ENCODE peak calls at places on chromosomes 4 and X, in ten cellular contexts. One of them, this sample, is unnamed.

GRCh38 chrX:39985116-39985515 is 112.6 kb downstream of the BCOR start:
- DNase-seq in D721Med: no peak
- DNase-seq in lower lobe of right lung: no peak
- DNase-seq in mucosa of descending colon: no peak
- DNase-seq in coronary artery: no peak
- DNase-seq in colonic mucosa: no peak
- DNase-seq in left lung: no peak
- DNase-seq in mesothelial cell of epicardium: no peak
- DNase-seq in pancreas: no peak
- DNase-seq in WTC11: no peak
- DNase-seq in this sample: no peak

GRCh38 chr4:101074326-101074725 is 273.0 kb downstream of the PPP3CA start:
- DNase-seq in mesothelial cell of epicardium: no peak
- DNase-seq in coronary artery: no peak
- DNase-seq in colonic mucosa: no peak
- DNase-seq in D721Med: no peak
- DNase-seq in mucosa of descending colon: no peak
- DNase-seq in pancreas: no peak
- DNase-seq in left lung: no peak
- DNase-seq in lower lobe of right lung: no peak
- DNase-seq in WTC11: no peak
- DNase-seq in this sample: no peak

GRCh38 chrX:138711399-138712347 is at the start of gene FGF13:
- DNase-seq in coronary artery: peak
- DNase-seq in mesothelial cell of epicardium: peak
- DNase-seq in colonic mucosa: no peak
- DNase-seq in lower lobe of right lung: peak
- DNase-seq in WTC11: peak
- DNase-seq in D721Med: no peak
- DNase-seq in left lung: peak
- DNase-seq in pancreas: peak
- DNase-seq in mucosa of descending colon: peak
- DNase-seq in this sample: peak

GRCh38 chrX:102546818-102547493 is 30.4 kb upstream of the TMSB15A start:
- DNase-seq in mucosa of descending colon: no peak
- DNase-seq in lower lobe of right lung: no peak
- DNase-seq in WTC11: no peak
- DNase-seq in coronary artery: no peak
- DNase-seq in colonic mucosa: no peak
- DNase-seq in pancreas: no peak
- DNase-seq in left lung: no peak
- DNase-seq in D721Med: no peak
- DNase-seq in mesothelial cell of epicardium: no peak
- DNase-seq in this sample: no peak

GRCh38 chr4:127124919-127125318 is 507.8 kb upstream of the INTU start:
- DNase-seq in coronary artery: no peak
- DNase-seq in pancreas: no peak
- DNase-seq in D721Med: no peak
- DNase-seq in mucosa of descending colon: no peak
- DNase-seq in colonic mucosa: no peak
- DNase-seq in lower lobe of right lung: no peak
- DNase-seq in left lung: no peak
- DNase-seq in mesothelial cell of epicardium: no peak
- DNase-seq in WTC11: no peak
- DNase-seq in this sample: no peak

GRCh38 chrX:15744181-15744867 is 6.3 kb downstream of the CA5B start:
- DNase-seq in left lung: no peak
- DNase-seq in D721Med: no peak
- DNase-seq in coronary artery: no peak
- DNase-seq in colonic mucosa: no peak
- DNase-seq in lower lobe of right lung: no peak
- DNase-seq in mucosa of descending colon: no peak
- DNase-seq in pancreas: peak
- DNase-seq in mesothelial cell of epicardium: no peak
- DNase-seq in WTC11: no peak
- DNase-seq in this sample: no peak

GRCh38 chr4:8564595-8564994 is 15.6 kb upstream of the GPR78 start:
- DNase-seq in D721Med: no peak
- DNase-seq in mucosa of descending colon: no peak
- DNase-seq in left lung: no peak
- DNase-seq in coronary artery: no peak
- DNase-seq in pancreas: no peak
- DNase-seq in mesothelial cell of epicardium: no peak
- DNase-seq in WTC11: no peak
- DNase-seq in colonic mucosa: no peak
- DNase-seq in lower lobe of right lung: no peak
- DNase-seq in this sample: no peak

GRCh38 chr4:86357608-86358007 is 2.2 kb downstream of the MAPK10 start:
- DNase-seq in mesothelial cell of epicardium: no peak
- DNase-seq in WTC11: no peak
- DNase-seq in pancreas: no peak
- DNase-seq in left lung: no peak
- DNase-seq in mucosa of descending colon: no peak
- DNase-seq in coronary artery: no peak
- DNase-seq in colonic mucosa: no peak
- DNase-seq in D721Med: no peak
- DNase-seq in lower lobe of right lung: no peak
- DNase-seq in this sample: no peak

GRCh38 chrX:112587194-112587593 is 92.5 kb downstream of the LHFPL1 start:
- DNase-seq in mesothelial cell of epicardium: no peak
- DNase-seq in left lung: no peak
- DNase-seq in pancreas: no peak
- DNase-seq in colonic mucosa: no peak
- DNase-seq in WTC11: no peak
- DNase-seq in coronary artery: no peak
- DNase-seq in lower lobe of right lung: no peak
- DNase-seq in D721Med: no peak
- DNase-seq in mucosa of descending colon: no peak
- DNase-seq in this sample: no peak

GRCh38 chrX:128517691-128518090 is 465.5 kb upstream of the ACTRT1 start:
- DNase-seq in colonic mucosa: no peak
- DNase-seq in lower lobe of right lung: no peak
- DNase-seq in left lung: no peak
- DNase-seq in mesothelial cell of epicardium: no peak
- DNase-seq in mucosa of descending colon: no peak
- DNase-seq in coronary artery: no peak
- DNase-seq in D721Med: no peak
- DNase-seq in pancreas: no peak
- DNase-seq in WTC11: no peak
- DNase-seq in this sample: no peak

DNA sequence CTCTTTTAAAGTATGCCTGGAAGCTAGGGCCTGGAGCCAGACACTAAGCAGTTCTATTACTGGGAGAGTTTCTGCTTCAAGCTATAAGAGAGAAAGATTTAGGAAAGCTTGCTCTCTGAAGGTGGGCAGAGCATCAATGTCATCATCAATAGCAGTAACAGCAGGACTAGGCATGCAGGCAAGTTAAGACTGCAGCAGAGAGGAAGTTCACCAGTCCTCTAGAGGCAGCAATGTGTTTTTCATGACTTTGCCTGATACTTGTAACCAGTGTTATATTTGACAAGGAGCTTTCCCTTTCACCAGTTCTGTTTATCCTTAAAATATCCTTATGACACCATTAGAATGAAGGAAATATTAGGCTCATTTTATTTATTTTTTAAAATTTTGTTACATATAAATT is 237.9 kb downstream of the KCTD8 start:
- DNase-seq in pancreas: no peak
- DNase-seq in WTC11: no peak
- DNase-seq in coronary artery: no peak
- DNase-seq in mesothelial cell of epicardium: no peak
- DNase-seq in colonic mucosa: no peak
- DNase-seq in lower lobe of right lung: no peak
- DNase-seq in D721Med: no peak
- DNase-seq in mucosa of descending colon: no peak
- DNase-seq in left lung: no peak
- DNase-seq in this sample: no peak
- TF ChIP-seq CTCF in pancreas: no peak
- TF ChIP-seq CTCF in WTC11: no peak
- TF ChIP-seq CTCF in coronary artery: no peak
- TF ChIP-seq CTCF in mesothelial cell of epicardium: no peak
- TF ChIP-seq CTCF in colonic mucosa: no peak
- TF ChIP-seq CTCF in lower lobe of right lung: no peak
- TF ChIP-seq CTCF in D721Med: no peak
- TF ChIP-seq CTCF in mucosa of descending colon: no peak
- TF ChIP-seq CTCF in left lung: no peak
- TF ChIP-seq CTCF in this sample: no peak

GRCh38 chrX:24696241-24696640 is 2.5 kb downstream of the POLA1 start:
- DNase-seq in pancreas: no peak
- DNase-seq in WTC11: no peak
- DNase-seq in lower lobe of right lung: no peak
- DNase-seq in mucosa of descending colon: no peak
- DNase-seq in mesothelial cell of epicardium: no peak
- DNase-seq in coronary artery: no peak
- DNase-seq in colonic mucosa: no peak
- DNase-seq in D721Med: no peak
- DNase-seq in left lung: no peak
- DNase-seq in this sample: no peak

GRCh38 chrX:24694825-24695224 is 1.1 kb downstream of the POLA1 start:
- DNase-seq in mesothelial cell of epicardium: no peak
- DNase-seq in pancreas: no peak
- DNase-seq in D721Med: no peak
- DNase-seq in WTC11: no peak
- DNase-seq in left lung: no peak
- DNase-seq in colonic mucosa: no peak
- DNase-seq in coronary artery: no peak
- DNase-seq in mucosa of descending colon: no peak
- DNase-seq in lower lobe of right lung: no peak
- DNase-seq in this sample: no peak

GRCh38 chrX:24692305-24692704 is 1.4 kb upstream of the POLA1 start:
- DNase-seq in WTC11: no peak
- DNase-seq in mucosa of descending colon: no peak
- DNase-seq in pancreas: no peak
- DNase-seq in colonic mucosa: no peak
- DNase-seq in lower lobe of right lung: no peak
- DNase-seq in coronary artery: no peak
- DNase-seq in D721Med: no peak
- DNase-seq in left lung: no peak
- DNase-seq in mesothelial cell of epicardium: no peak
- DNase-seq in this sample: no peak

GRCh38 chrX:24693453-24694202 is at the start of gene POLA1:
- DNase-seq in left lung: peak
- DNase-seq in lower lobe of right lung: peak
- DNase-seq in mesothelial cell of epicardium: peak
- DNase-seq in pancreas: peak
- DNase-seq in WTC11: peak
- DNase-seq in colonic mucosa: peak
- DNase-seq in mucosa of descending colon: peak
- DNase-seq in coronary artery: peak
- DNase-seq in D721Med: peak
- DNase-seq in this sample: peak
- TF ChIP-seq CTCF in left lung: no peak
- TF ChIP-seq CTCF in lower lobe of right lung: peak
- TF ChIP-seq CTCF in mesothelial cell of epicardium: no peak
- TF ChIP-seq CTCF in pancreas: no peak
- TF ChIP-seq CTCF in WTC11: no peak
- TF ChIP-seq CTCF in colonic mucosa: no peak
- TF ChIP-seq CTCF in mucosa of descending colon: no peak
- TF ChIP-seq CTCF in coronary artery: no peak
- TF ChIP-seq CTCF in D721Med: peak
- TF ChIP-seq CTCF in this sample: no peak

GRCh38 chrX:9555354-9555753 is 90.5 kb downstream of the TBL1X start:
- DNase-seq in mucosa of descending colon: no peak
- DNase-seq in colonic mucosa: no peak
- DNase-seq in WTC11: no peak
- DNase-seq in lower lobe of right lung: no peak
- DNase-seq in left lung: no peak
- DNase-seq in D721Med: no peak
- DNase-seq in mesothelial cell of epicardium: no peak
- DNase-seq in coronary artery: no peak
- DNase-seq in pancreas: no peak
- DNase-seq in this sample: no peak
- TF ChIP-seq CTCF in mucosa of descending colon: no peak
- TF ChIP-seq CTCF in colonic mucosa: no peak
- TF ChIP-seq CTCF in WTC11: no peak
- TF ChIP-seq CTCF in lower lobe of right lung: no peak
- TF ChIP-seq CTCF in left lung: no peak
- TF ChIP-seq CTCF in D721Med: no peak
- TF ChIP-seq CTCF in mesothelial cell of epicardium: no peak
- TF ChIP-seq CTCF in coronary artery: no peak
- TF ChIP-seq CTCF in pancreas: no peak
- TF ChIP-seq CTCF in this sample: no peak

DNA sequence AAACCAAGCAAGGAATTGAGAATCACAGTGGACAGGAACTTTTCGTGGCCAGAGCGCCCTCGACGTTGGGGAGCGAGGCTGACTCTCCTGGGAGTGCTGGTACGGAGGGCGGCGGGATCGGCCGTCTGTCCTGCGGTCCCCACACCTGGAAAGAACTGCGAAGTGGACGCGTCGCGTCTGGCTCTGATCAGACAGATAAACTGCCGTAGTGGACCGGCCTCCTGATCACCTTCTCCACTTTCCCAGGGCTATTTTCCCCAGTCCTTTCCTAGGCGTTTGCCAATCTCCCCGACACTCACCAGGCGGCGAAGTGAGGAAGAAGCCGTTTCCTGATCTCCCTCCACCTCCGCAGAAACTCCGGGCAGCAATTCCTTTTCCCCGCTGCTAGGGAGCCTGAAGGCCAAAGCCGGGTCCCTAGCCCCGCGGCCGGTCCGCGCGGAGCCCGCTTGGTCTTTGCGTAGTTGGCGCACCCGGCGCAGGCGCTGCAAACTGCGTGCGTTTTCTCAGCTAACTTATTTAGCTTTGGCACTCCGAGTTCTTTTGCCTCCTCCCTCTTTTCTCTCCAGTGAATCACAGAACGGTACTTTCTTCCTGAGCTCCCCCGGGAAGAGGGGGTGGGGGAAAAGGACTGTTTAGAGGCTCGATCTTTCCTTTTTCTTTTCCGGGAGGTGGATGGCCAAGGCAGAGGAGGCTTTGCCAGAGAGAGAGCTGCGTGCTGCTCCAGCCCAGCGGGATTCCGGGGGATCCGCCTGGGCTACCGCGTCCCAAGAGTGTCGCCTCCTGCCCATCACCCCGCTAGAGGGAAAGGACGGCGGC is at the start of gene ARSJ:
- DNase-seq in lower lobe of right lung: peak
- DNase-seq in mesothelial cell of epicardium: peak
- DNase-seq in D721Med: no peak
- DNase-seq in colonic mucosa: peak
- DNase-seq in WTC11: peak
- DNase-seq in coronary artery: peak
- DNase-seq in pancreas: peak
- DNase-seq in mucosa of descending colon: peak
- DNase-seq in left lung: peak
- DNase-seq in this sample: peak
- TF ChIP-seq CTCF in lower lobe of right lung: no peak
- TF ChIP-seq CTCF in mesothelial cell of epicardium: no peak
- TF ChIP-seq CTCF in D721Med: no peak
- TF ChIP-seq CTCF in colonic mucosa: no peak
- TF ChIP-seq CTCF in WTC11: no peak
- TF ChIP-seq CTCF in coronary artery: no peak
- TF ChIP-seq CTCF in pancreas: no peak
- TF ChIP-seq CTCF in mucosa of descending colon: no peak
- TF ChIP-seq CTCF in left lung: no peak
- TF ChIP-seq CTCF in this sample: no peak

DNA sequence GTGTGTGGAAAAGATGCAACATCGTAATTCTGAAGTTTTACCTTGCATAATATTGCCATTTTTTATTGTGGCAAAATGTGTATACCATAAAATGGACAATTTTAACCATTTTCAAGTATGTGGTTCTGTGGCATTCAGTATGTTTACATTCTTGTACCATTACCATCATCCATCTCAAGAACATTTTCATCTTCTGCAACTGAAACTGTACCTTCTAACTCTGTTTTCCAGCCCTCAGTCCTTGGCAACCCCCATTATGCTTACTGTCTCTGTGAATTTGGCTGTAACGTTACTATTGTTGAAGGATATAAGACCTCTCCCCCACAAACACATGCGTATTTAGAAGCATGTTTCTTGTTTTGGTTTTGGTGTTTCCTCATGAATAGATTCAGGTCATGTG is 123.2 kb downstream of the BMPR1B start:
- DNase-seq in mucosa of descending colon: no peak
- DNase-seq in lower lobe of right lung: no peak
- DNase-seq in left lung: no peak
- DNase-seq in D721Med: no peak
- DNase-seq in colonic mucosa: no peak
- DNase-seq in mesothelial cell of epicardium: no peak
- DNase-seq in coronary artery: no peak
- DNase-seq in pancreas: no peak
- DNase-seq in WTC11: no peak
- DNase-seq in this sample: no peak
- TF ChIP-seq CTCF in mucosa of descending colon: no peak
- TF ChIP-seq CTCF in lower lobe of right lung: no peak
- TF ChIP-seq CTCF in left lung: no peak
- TF ChIP-seq CTCF in D721Med: no peak
- TF ChIP-seq CTCF in colonic mucosa: no peak
- TF ChIP-seq CTCF in mesothelial cell of epicardium: no peak
- TF ChIP-seq CTCF in coronary artery: no peak
- TF ChIP-seq CTCF in pancreas: no peak
- TF ChIP-seq CTCF in WTC11: no peak
- TF ChIP-seq CTCF in this sample: no peak